ENCODE peak calls at places on chromosomes 3 and 15, in seven cellular contexts. P is tibial nerve, T is HFF-Myc, C is lower lobe of right lung, G is fibroblast of the aortic adventitia, Z is prostate gland, A is brain microvascular endothelial cell. S is an unnamed sample.

GRCh38 chr15:70672081-70672480 is 91.3 kb downstream of the UACA start:
- DNase-seq in A (no peak), T (no peak), G (no peak), C (no peak), P (no peak), Z (no peak), S (peak; percentile 20)

GRCh38 chr3:81451611-81452010 is 309.8 kb downstream of the GBE1 start:
- DNase-seq in G (peak; percentile 67), A (no peak), P (no peak), Z (no peak), T (no peak), C (no peak), S (no peak)

GRCh38 chr3:29239377-29239776 is 41.5 kb upstream of the RBMS3 start:
- DNase-seq in Z (no peak), P (no peak), G (peak; percentile 15), C (no peak), T (no peak), A (peak; percentile 31), S (no peak)

GRCh38 chr15:63292771-63293170 is 15.4 kb downstream of the APH1B start:
- DNase-seq in P (no peak), G (no peak), A (peak; percentile 59), T (no peak), C (no peak), Z (no peak), S (no peak)

GRCh38 chr15:36737430-36737891 is 158.0 kb downstream of the CDIN1 start:
- DNase-seq in T (peak; percentile 26), P (no peak), Z (no peak), G (peak; percentile 44), C (no peak), A (peak; percentile 25), S (no peak)

GRCh38 chr3:2645001-2645400 is 465.2 kb downstream of the IL5RA start:
- DNase-seq in A (no peak), T (no peak), P (no peak), Z (no peak), G (no peak), C (no peak), S (no peak)

GRCh38 chr3:189710620-189711388 is 79.6 kb downstream of the TP63 start:
- DNase-seq in A (peak; percentile 97), P (peak; percentile 17), C (no peak), T (peak; percentile 92), Z (peak; percentile 41), G (peak; percentile 99), S (peak; percentile 16)

GRCh38 chr3:58346368-58346767 is 13.7 kb downstream of the PXK start:
- DNase-seq in G (no peak), C (no peak), T (no peak), Z (no peak), A (no peak), P (no peak), S (no peak)

GRCh38 chr15:52289629-52290081 is 5.9 kb downstream of the MYO5C start:
- DNase-seq in P (no peak), A (no peak), C (peak; percentile 63), Z (peak; percentile 90), G (no peak), T (no peak), S (no peak)

GRCh38 chr3:52090620-52091468 is 34.5 kb upstream of the DUSP7 start:
- DNase-seq in T (no peak), A (no peak), C (peak; percentile 37), G (no peak), P (no peak), Z (no peak), S (no peak)

GRCh38 chr3:174949523-174949922 is 90.4 kb downstream of the NAALADL2 start:
- DNase-seq in G (peak; percentile 96), A (peak; percentile 95), C (no peak), Z (no peak), T (peak; percentile 47), P (no peak), S (no peak)

DNA sequence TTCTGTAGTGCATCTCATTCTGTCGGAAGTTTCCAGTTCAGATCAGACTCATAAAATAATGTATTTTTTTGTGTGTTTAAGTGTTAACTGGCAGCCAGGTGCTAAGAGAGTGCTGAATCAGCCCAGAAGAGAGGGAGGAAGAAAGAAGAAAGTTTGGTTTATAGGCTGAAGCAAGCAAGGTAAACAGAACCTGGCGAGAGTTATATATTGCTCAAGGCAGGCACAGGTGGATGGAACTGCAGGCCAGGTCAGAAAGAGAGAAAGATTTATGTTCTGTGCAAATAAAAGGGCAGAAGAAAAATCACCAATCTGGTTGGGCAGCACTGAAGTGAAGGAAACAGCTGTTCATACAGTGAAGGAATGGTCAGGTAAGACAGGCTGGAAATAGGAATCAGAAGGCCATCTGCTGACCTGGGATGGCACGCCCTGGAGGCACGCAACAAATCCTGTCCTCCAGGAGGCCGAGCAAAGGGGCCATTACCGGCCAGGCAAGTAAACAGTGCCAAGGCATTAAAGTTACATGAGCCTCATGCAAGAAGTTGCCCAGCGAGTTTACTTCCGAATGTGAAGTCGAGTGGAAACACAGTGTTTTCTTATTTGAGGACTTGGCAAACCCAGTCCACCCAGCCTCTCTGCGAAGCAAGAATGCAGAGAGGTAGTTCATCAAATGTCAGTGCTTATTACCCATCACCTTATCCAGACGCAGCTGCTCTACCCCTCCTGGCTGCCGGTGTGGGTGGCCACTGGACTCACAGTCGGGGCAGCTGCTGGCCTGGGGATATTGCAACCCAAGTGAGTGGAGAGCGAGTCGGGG is 309.8 kb downstream of the VPS13C start:
- DNase-seq in C (peak; percentile 64), Z (peak; percentile 94), T (no peak), A (no peak), G (no peak), P (no peak), S (no peak)
- TF ChIP-seq CTCF in C (no peak), Z (no peak), T (no peak), A (no peak), G (no peak), P (no peak), S (no peak)

DNA sequence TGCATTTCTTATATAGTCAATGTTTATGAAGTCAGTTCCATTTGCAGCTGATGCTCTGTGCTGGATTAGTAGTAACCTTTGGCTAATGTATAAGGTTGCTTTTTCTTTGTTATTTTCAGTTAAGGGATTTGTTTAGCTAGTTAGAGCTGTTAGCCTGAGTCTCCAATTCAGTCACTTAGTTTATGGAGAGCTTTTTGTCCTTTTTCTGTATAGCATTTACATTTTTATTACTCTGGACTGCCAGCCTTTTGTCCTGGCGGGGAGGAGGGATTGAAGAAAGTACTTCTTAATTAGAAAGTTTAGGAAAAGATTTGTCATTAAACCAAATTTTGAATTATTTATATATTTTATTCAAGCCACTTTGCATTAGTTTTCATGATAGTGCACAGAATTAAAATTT is 52.0 kb downstream of the DNAJC13 start:
- DNase-seq in Z (no peak), T (no peak), P (no peak), G (no peak), C (no peak), A (no peak), S (no peak)
- TF ChIP-seq CTCF in Z (no peak), T (no peak), P (no peak), G (no peak), C (no peak), A (no peak), S (no peak)

DNA sequence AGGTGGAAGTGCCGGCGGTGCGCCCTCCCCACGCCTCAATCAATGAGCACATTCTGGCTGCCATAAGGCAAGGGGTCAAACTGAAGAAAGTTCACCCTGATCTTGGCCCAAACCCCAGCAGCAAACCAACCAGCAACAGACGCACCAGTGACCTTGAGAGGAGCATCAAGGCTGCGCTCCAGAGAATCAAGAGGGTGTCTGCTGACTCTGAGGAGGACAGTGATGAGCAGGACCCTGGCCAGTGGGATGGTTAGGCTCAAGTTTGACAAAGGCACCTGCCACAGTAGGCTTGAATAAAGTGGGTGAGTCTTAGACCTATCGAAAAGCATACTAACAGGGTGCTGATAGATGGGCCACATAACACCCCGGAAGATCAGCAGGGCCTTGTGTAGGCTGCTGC is 23.9 kb downstream of the WHAMM start:
- DNase-seq in A (no peak), P (peak; percentile 3), Z (no peak), T (no peak), C (no peak), G (no peak), S (peak; percentile 12)
- TF ChIP-seq CTCF in A (no peak), P (no peak), Z (no peak), T (no peak), C (no peak), G (no peak), S (no peak)

DNA sequence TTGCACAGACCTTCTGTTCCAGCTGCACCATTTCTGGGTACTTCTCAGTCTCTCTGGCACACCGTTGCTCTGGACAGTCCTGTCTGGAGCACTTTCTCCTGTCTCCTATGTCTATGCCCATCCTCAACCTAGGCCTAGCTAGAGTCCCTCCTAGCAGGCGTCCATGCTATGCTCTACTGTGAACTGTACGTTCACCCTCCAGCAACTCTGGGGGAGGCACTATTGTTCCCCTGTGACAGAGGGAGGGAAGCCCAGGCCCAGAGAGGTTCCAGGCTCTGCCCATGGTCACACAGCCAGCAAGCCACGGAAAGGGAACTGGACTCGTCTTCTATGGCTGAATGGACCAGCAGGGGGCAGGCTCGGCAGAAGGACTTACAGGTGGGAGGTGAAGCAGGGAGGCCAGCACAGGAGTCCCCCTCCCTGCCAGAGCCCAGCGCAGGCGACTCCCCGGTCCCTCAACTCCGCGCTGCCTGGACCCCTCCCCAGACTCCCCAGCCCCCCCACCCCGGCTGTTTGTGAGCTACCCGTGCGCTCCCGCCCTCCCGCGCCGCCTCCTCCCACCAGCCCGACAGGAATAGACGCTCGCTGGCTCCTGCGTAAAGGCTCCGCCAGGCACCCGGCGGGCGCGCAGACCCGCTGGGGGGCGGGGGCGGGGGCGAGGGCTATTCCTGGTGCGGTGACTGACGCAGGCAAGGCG is 1.7 kb upstream of the LINGO1 start:
- DNase-seq in Z (peak; percentile 48), T (no peak), G (peak; percentile 17), A (peak; percentile 53), P (peak; percentile 45), C (peak; percentile 66), S (peak; percentile 86)
- TF ChIP-seq CTCF in Z (no peak), T (peak; percentile 65), G (peak; percentile 52), A (peak; percentile 77), P (peak; percentile 42), C (peak; percentile 49), S (peak; percentile 81)

S was measured in GM13977.